ENCODE peak calls at places on chromosome 6, in four cellular contexts. D is K562, C is GM12878, T is WTC11. S is an unnamed sample.

GRCh38 chr6:6005467-6006427 is 978 bp downstream of the NRN1 start:
- DNase-seq in T (no peak), C (no peak), D (no peak), S (no peak)

GRCh38 chr6:144214029-144214428 is 63.7 kb downstream of the STX11 start:
- DNase-seq in D (no peak), C (no peak), T (no peak), S (no peak)

GRCh38 chr6:52538921-52539354 is 37.9 kb downstream of the TRAM2 start:
- DNase-seq in D (no peak), C (no peak), T (no peak), S (no peak)

GRCh38 chr6:166935353-166935752 is 21.0 kb downstream of the RNASET2 start:
- DNase-seq in C (no peak), D (no peak), T (no peak), S (no peak)

GRCh38 chr6:158892266-158892665 is 73.1 kb upstream of the EZR start:
- DNase-seq in T (no peak), C (no peak), D (no peak), S (no peak)

GRCh38 chr6:168874637-168875036 is 379.0 kb downstream of the THBS2 start:
- DNase-seq in D (no peak), C (no peak), T (no peak), S (no peak)

GRCh38 chr6:79239538-79240168 is 5.2 kb upstream of the HMGN3 start:
- DNase-seq in C (peak), T (no peak), D (no peak), S (no peak)

GRCh38 chr6:63862486-63863198 is 227.0 kb downstream of the PHF3 start:
- DNase-seq in T (no peak), D (no peak), C (no peak), S (no peak)

GRCh38 chr6:158474961-158475343 is 84.9 kb upstream of the TMEM181 start:
- DNase-seq in D (no peak), T (no peak), C (no peak), S (peak)

GRCh38 chr6:90811596-90812226 is 224.8 kb upstream of the MAP3K7 start:
- DNase-seq in C (no peak), D (no peak), T (no peak), S (no peak)

GRCh38 chr6:16057411-16057810 is 71.5 kb upstream of the MYLIP start:
- DNase-seq in D (no peak), T (no peak), C (no peak), S (no peak)

GRCh38 chr6:53796791-53797190 is 2.0 kb downstream of the LRRC1 start:
- DNase-seq in T (no peak), D (no peak), C (no peak), S (no peak)

GRCh38 chr6:132052096-132052495 is 100.9 kb upstream of the CCN2 start:
- DNase-seq in D (no peak), C (no peak), T (no peak), S (no peak)

GRCh38 chr6:90144396-90144795 is 152.2 kb downstream of the BACH2 start:
- DNase-seq in T (no peak), D (no peak), C (no peak), S (no peak)

GRCh38 chr6:105991561-105992314 is 94.4 kb upstream of the PRDM1 start:
- DNase-seq in C (no peak), D (peak), T (peak), S (peak)

GRCh38 chr6:6803180-6803978 is 214.9 kb downstream of the LY86 start:
- DNase-seq in T (no peak), D (no peak), C (no peak), S (no peak)

GRCh38 chr6:14292119-14292518 is 174.5 kb downstream of the CD83 start:
- DNase-seq in C (no peak), D (no peak), T (no peak), S (no peak)

GRCh38 chr6:14290448-14291388 is 173.1 kb downstream of the CD83 start:
- DNase-seq in T (no peak), C (no peak), D (no peak), S (no peak)

GRCh38 chr6:14288910-14289309 is 171.3 kb downstream of the CD83 start:
- DNase-seq in T (no peak), C (no peak), D (no peak), S (no peak)

DNA sequence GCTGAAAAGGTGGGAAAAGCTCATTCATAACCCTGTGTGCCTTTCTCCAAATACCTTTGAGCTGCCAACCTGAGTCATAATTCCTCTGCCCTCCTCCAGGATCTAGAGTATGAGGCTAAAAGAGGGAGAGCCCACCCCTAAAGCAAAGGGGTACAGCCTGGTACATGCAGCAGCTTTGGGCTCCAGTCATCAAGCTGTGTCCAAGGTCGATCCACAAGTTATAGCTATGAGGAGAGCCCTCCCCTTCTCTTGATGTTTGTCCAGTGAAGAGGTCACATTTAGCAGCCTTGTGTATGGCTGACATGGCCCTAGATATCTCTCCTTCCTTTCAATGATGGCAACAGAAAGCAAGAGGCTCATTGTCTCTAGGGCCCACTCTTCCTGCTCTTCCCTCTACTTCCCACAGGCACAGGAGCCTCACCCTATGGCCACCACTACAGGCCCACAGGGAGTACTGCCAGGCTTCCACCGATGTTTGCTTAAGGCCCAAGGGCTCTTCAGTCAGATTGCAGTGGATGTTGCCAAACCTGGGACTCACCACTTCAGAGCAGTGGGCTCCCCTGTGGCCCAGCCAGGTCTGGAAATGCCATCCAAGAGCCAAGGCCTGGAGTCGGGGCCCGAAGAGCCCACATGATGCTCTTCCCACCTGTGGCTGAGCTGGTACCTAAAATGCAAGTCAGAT is 176.8 kb downstream of the CD83 start:
- DNase-seq in D (no peak), C (no peak), T (no peak), S (no peak)
- TF ChIP-seq TCF7 in D (no peak), C (no peak), T (no peak), S (no peak)

GRCh38 chr6:157253017-157253416 is 70.3 kb downstream of the TMEM242 start:
- DNase-seq in C (no peak), T (no peak), D (no peak), S (no peak)

GRCh38 chr6:157253699-157254098 is 69.6 kb downstream of the TMEM242 start:
- DNase-seq in T (no peak), D (no peak), C (no peak), S (no peak)

GRCh38 chr6:157258878-157259277 is 64.4 kb downstream of the TMEM242 start:
- DNase-seq in T (no peak), C (no peak), D (no peak), S (no peak)

GRCh38 chr6:157251565-157252247 is 71.6 kb downstream of the TMEM242 start:
- DNase-seq in T (no peak), C (no peak), D (no peak), S (no peak)

DNA sequence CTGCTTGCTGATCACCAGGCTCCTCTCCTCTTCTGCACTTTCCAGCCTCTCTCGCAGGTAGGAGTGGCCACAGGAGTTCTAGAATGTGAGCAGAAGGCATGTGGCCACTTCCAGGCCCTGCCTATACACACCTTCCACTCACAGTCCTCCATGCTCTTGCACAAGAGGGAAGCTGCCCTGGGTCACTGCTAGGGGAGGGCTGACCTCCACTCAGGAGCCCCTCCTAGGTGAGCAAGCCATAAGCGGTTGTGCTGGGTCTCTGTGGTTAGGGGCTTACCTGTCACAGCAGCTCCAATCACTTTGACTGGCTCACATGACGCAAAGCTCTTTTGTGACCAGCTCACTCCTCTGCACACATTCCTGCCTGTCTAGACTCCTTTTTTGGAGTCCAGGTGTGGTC is 68.2 kb downstream of the TMEM242 start:
- DNase-seq in C (no peak), D (no peak), T (no peak), S (no peak)
- TF ChIP-seq TCF7 in C (no peak), D (no peak), T (no peak), S (no peak)

GRCh38 chr6:81750660-81751387 is 1.7 kb downstream of the TENT5A start:
- DNase-seq in D (no peak), C (no peak), T (no peak), S (no peak)

GRCh38 chr6:81747327-81747726 is 5.2 kb downstream of the TENT5A start:
- DNase-seq in T (no peak), D (no peak), C (no peak), S (no peak)

GRCh38 chr6:81750201-81750600 is 2.3 kb downstream of the TENT5A start:
- DNase-seq in D (no peak), C (no peak), T (no peak), S (no peak)

GRCh38 chr6:81749704-81750103 is 2.8 kb downstream of the TENT5A start:
- DNase-seq in D (no peak), C (no peak), T (no peak), S (no peak)

GRCh38 chr6:81748946-81749345 is 3.5 kb downstream of the TENT5A start:
- DNase-seq in C (no peak), T (no peak), D (no peak), S (no peak)
- TF ChIP-seq TCF7 in C (no peak), T (no peak), D (no peak), S (no peak)

DNA sequence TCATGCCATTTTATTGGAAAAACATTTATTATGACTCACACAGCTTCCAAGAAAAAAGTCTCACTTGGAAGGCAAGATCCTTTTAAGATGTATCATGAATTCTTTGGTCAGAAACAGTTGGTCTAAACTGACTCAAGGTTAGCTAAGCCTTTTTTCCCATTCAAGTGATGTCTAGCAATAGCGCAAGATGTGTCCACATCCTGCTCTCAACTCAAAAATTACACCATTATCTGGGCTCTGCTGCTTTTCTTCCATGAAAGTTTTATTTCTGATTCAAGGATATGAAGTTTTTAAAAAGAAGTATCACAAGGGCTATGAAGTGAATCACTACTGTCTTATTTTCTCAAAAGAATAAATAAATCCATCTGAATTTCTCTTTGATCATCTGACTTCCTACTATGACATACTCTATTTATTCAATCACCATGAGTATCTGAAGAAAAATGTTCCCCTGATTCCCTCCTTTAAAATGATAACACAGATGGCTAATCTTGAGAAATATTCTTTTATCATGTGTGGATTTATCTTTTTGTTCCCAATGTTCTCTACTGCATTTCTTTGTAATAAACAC is 139.2 kb downstream of the AHI1 start:
- DNase-seq in T (no peak), D (no peak), C (no peak), S (no peak)
- TF ChIP-seq TCF7 in T (no peak), D (no peak), C (no peak), S (no peak)